ENCODE peak calls at places on chromosomes 11 and 22, in five cellular contexts. Z is MCF 10A, X is small intestine, I is body of pancreas, Q is AG09319. Y is an unnamed sample.

GRCh38 chr11:22343411-22344032 is 5.3 kb downstream of the SLC17A6 start:
- DNase-seq in Z (no peak), I (no peak), Q (no peak), X (no peak), Y (no peak)

GRCh38 chr11:76610871-76611475 is 59.6 kb downstream of the LRRC32 start:
- DNase-seq in I (no peak), X (no peak), Z (no peak), Q (no peak), Y (no peak)

GRCh38 chr22:49147171-49147570 is 680.5 kb downstream of the BRD1 start:
- DNase-seq in Q (no peak), I (no peak), Z (no peak), X (no peak), Y (no peak)

GRCh38 chr11:31326470-31327148 is 42.9 kb downstream of the DCDC1 start:
- DNase-seq in Q (no peak), Z (no peak), X (no peak), I (no peak), Y (no peak)

GRCh38 chr11:36354221-36355003 is 58.3 kb downstream of the PRR5L start:
- DNase-seq in I (no peak), X (no peak), Q (peak; percentile 44), Z (peak; percentile 47), Y (no peak)

GRCh38 chr22:49359061-49359460 is 468.6 kb downstream of the BRD1 start:
- DNase-seq in X (no peak), Z (no peak), I (no peak), Q (no peak), Y (no peak)

GRCh38 chr11:87036756-87037449 is 831 bp upstream of the TMEM135 start:
- DNase-seq in I (peak; percentile 3), Z (no peak), X (no peak), Q (no peak), Y (peak; percentile 40)

GRCh38 chr11:73520358-73521061 is 77.4 kb downstream of the FAM168A start:
- DNase-seq in Z (no peak), I (no peak), X (no peak), Q (no peak), Y (no peak)

GRCh38 chr11:37451903-37452302 is 853.9 kb upstream of the RAG2 start:
- DNase-seq in Q (no peak), I (no peak), Z (no peak), X (peak; percentile 57), Y (no peak)

GRCh38 chr11:4063348-4063747 is 31.3 kb upstream of the RRM1 start:
- DNase-seq in Z (no peak), I (no peak), Q (no peak), X (peak; percentile 23), Y (no peak)

GRCh38 chr11:48024635-48025071 is 44.3 kb downstream of the PTPRJ start:
- DNase-seq in Q (no peak), Z (no peak), X (no peak), I (no peak), Y (no peak)

GRCh38 chr22:29083576-29084566 is 11.0 kb downstream of the KREMEN1 start:
- DNase-seq in I (no peak), X (no peak), Z (no peak), Q (no peak), Y (no peak)

GRCh38 chr22:18975434-18976196 is 39.5 kb upstream of the PRODH start:
- DNase-seq in Q (no peak), I (peak; percentile 90), X (no peak), Z (no peak), Y (no peak)

GRCh38 chr22:37242395-37242918 is 1.6 kb downstream of the RAC2 start:
- DNase-seq in Z (peak; percentile 41), X (peak; percentile 74), I (peak; percentile 69), Q (no peak), Y (peak; percentile 47)

GRCh38 chr11:13278620-13279486 is 1.3 kb downstream of the BMAL1 start:
- DNase-seq in Z (peak; percentile 23), Q (no peak), X (peak; percentile 25), I (no peak), Y (no peak)

GRCh38 chr11:119798656-119799055 is 69.7 kb upstream of the NECTIN1 start:
- DNase-seq in X (no peak), Q (no peak), I (no peak), Z (no peak), Y (no peak)

GRCh38 chr11:122232985-122233384 is 117.0 kb upstream of the BLID start:
- DNase-seq in Q (no peak), I (no peak), X (no peak), Z (no peak), Y (no peak)

GRCh38 chr11:61654397-61654829 is 25.8 kb upstream of the DAGLA start:
- DNase-seq in Z (no peak), I (peak; percentile 59), X (no peak), Q (no peak), Y (peak; percentile 23)

GRCh38 chr11:61694971-61695706 is 14.9 kb downstream of the DAGLA start:
- DNase-seq in Q (no peak), I (peak; percentile 65), Z (no peak), X (no peak), Y (peak; percentile 75)

GRCh38 chr11:76209956-76210885 is 3.9 kb upstream of the WNT11 start:
- DNase-seq in I (peak; percentile 72), X (peak; percentile 52), Q (peak; percentile 35), Z (no peak), Y (peak; percentile 70)

GRCh38 chr11:34468209-34468841 is 29.6 kb downstream of the CAT start:
- DNase-seq in X (peak; percentile 36), I (peak; percentile 38), Q (no peak), Z (peak; percentile 57), Y (peak; percentile 42)

GRCh38 chr22:48823941-48824340 is 1003.7 kb downstream of the BRD1 start:
- DNase-seq in X (no peak), Z (no peak), Q (no peak), I (no peak), Y (no peak)

GRCh38 chr11:69682221-69682620 is 7.1 kb upstream of the LTO1 start:
- DNase-seq in Z (no peak), X (no peak), Q (no peak), I (no peak), Y (no peak)

GRCh38 chr11:46278387-46279173 is 1.1 kb downstream of the CREB3L1 start:
- DNase-seq in Q (no peak), I (peak; percentile 68), Z (no peak), X (peak; percentile 65), Y (peak; percentile 54)

GRCh38 chr11:1760351-1761109 is 3.2 kb downstream of the CTSD start:
- DNase-seq in Z (no peak), Q (no peak), X (peak; percentile 20), I (peak; percentile 85), Y (peak; percentile 56)

GRCh38 chr11:57213282-57214086 is 23.6 kb downstream of the APLNR start:
- DNase-seq in Q (no peak), X (no peak), Z (no peak), I (no peak), Y (no peak)

GRCh38 chr11:11788067-11788710 is 53.6 kb upstream of the USP47 start:
- DNase-seq in Z (no peak), I (no peak), X (no peak), Q (no peak), Y (no peak)